ENCODE peak calls at places on chromosomes 5 and 9, in nine cellular contexts. One of them, this sample, is unnamed.

GRCh38 chr9:95572370-95573151 is 55.8 kb upstream of the PTCH1 start:
- DNase-seq in stimulated activated CD4-positive, alpha-beta T cell treated with anti-CD3 and anti-CD28 coated beads, Interleukin-2, amount 100 ng/mL, for 48 hours: no peak
- DNase-seq in GM12865: no peak
- DNase-seq in GDM1: no peak
- DNase-seq in tibial artery: peak; percentile 24
- DNase-seq in amniotic stem cell: no peak
- DNase-seq in GM13976: no peak
- DNase-seq in NCI-H524: no peak
- DNase-seq in M059J: no peak
- DNase-seq in this sample: no peak

GRCh38 chr5:121053055-121053985 is 589.2 kb downstream of the PRR16 start:
- DNase-seq in stimulated activated CD4-positive, alpha-beta T cell treated with anti-CD3 and anti-CD28 coated beads, Interleukin-2, amount 100 ng/mL, for 48 hours: no peak
- DNase-seq in GM12865: no peak
- DNase-seq in GDM1: no peak
- DNase-seq in tibial artery: no peak
- DNase-seq in amniotic stem cell: no peak
- DNase-seq in GM13976: no peak
- DNase-seq in NCI-H524: no peak
- DNase-seq in M059J: no peak
- DNase-seq in this sample: no peak

GRCh38 chr5:145908206-145908945 is 28.0 kb upstream of the SH3RF2 start:
- DNase-seq in stimulated activated CD4-positive, alpha-beta T cell treated with anti-CD3 and anti-CD28 coated beads, Interleukin-2, amount 100 ng/mL, for 48 hours: no peak
- DNase-seq in GM12865: no peak
- DNase-seq in GDM1: no peak
- DNase-seq in tibial artery: no peak
- DNase-seq in amniotic stem cell: no peak
- DNase-seq in GM13976: no peak
- DNase-seq in NCI-H524: no peak
- DNase-seq in M059J: peak; percentile 15
- DNase-seq in this sample: peak; percentile 35

GRCh38 chr5:96901384-96901783 is 25.1 kb downstream of the ERAP2 start:
- DNase-seq in stimulated activated CD4-positive, alpha-beta T cell treated with anti-CD3 and anti-CD28 coated beads, Interleukin-2, amount 100 ng/mL, for 48 hours: no peak
- DNase-seq in GM12865: peak; percentile 57
- DNase-seq in GDM1: no peak
- DNase-seq in tibial artery: no peak
- DNase-seq in amniotic stem cell: no peak
- DNase-seq in GM13976: no peak
- DNase-seq in NCI-H524: no peak
- DNase-seq in M059J: no peak
- DNase-seq in this sample: no peak

GRCh38 chr9:85215936-85216335 is 525.8 kb downstream of the AGTPBP1 start:
- DNase-seq in stimulated activated CD4-positive, alpha-beta T cell treated with anti-CD3 and anti-CD28 coated beads, Interleukin-2, amount 100 ng/mL, for 48 hours: no peak
- DNase-seq in GM12865: no peak
- DNase-seq in GDM1: no peak
- DNase-seq in tibial artery: no peak
- DNase-seq in amniotic stem cell: no peak
- DNase-seq in GM13976: no peak
- DNase-seq in NCI-H524: no peak
- DNase-seq in M059J: peak; percentile 17
- DNase-seq in this sample: no peak

GRCh38 chr5:177601126-177601525 is 1.2 kb downstream of the B4GALT7 start:
- DNase-seq in stimulated activated CD4-positive, alpha-beta T cell treated with anti-CD3 and anti-CD28 coated beads, Interleukin-2, amount 100 ng/mL, for 48 hours: no peak
- DNase-seq in GM12865: no peak
- DNase-seq in GDM1: no peak
- DNase-seq in tibial artery: no peak
- DNase-seq in amniotic stem cell: no peak
- DNase-seq in GM13976: no peak
- DNase-seq in NCI-H524: no peak
- DNase-seq in M059J: no peak
- DNase-seq in this sample: no peak

GRCh38 chr9:14413811-14414210 is 99.9 kb upstream of the NFIB start:
- DNase-seq in stimulated activated CD4-positive, alpha-beta T cell treated with anti-CD3 and anti-CD28 coated beads, Interleukin-2, amount 100 ng/mL, for 48 hours: no peak
- DNase-seq in GM12865: no peak
- DNase-seq in GDM1: no peak
- DNase-seq in tibial artery: no peak
- DNase-seq in amniotic stem cell: no peak
- DNase-seq in GM13976: no peak
- DNase-seq in NCI-H524: no peak
- DNase-seq in M059J: no peak
- DNase-seq in this sample: no peak

GRCh38 chr9:98539954-98540353 is 168.8 kb downstream of the GABBR2 start:
- DNase-seq in stimulated activated CD4-positive, alpha-beta T cell treated with anti-CD3 and anti-CD28 coated beads, Interleukin-2, amount 100 ng/mL, for 48 hours: no peak
- DNase-seq in GM12865: no peak
- DNase-seq in GDM1: no peak
- DNase-seq in tibial artery: no peak
- DNase-seq in amniotic stem cell: no peak
- DNase-seq in GM13976: no peak
- DNase-seq in NCI-H524: no peak
- DNase-seq in M059J: peak; percentile 81
- DNase-seq in this sample: peak; percentile 58

GRCh38 chr5:3195991-3196390 is 399.6 kb upstream of the IRX1 start:
- DNase-seq in stimulated activated CD4-positive, alpha-beta T cell treated with anti-CD3 and anti-CD28 coated beads, Interleukin-2, amount 100 ng/mL, for 48 hours: no peak
- DNase-seq in GM12865: no peak
- DNase-seq in GDM1: no peak
- DNase-seq in tibial artery: no peak
- DNase-seq in amniotic stem cell: no peak
- DNase-seq in GM13976: no peak
- DNase-seq in NCI-H524: peak; percentile 13
- DNase-seq in M059J: no peak
- DNase-seq in this sample: no peak

GRCh38 chr5:145903113-145903512 is 30.3 kb upstream of the GRXCR2 start:
- DNase-seq in stimulated activated CD4-positive, alpha-beta T cell treated with anti-CD3 and anti-CD28 coated beads, Interleukin-2, amount 100 ng/mL, for 48 hours: no peak
- DNase-seq in GM12865: no peak
- DNase-seq in GDM1: no peak
- DNase-seq in tibial artery: no peak
- DNase-seq in amniotic stem cell: no peak
- DNase-seq in GM13976: no peak
- DNase-seq in NCI-H524: no peak
- DNase-seq in M059J: peak; percentile 7
- DNase-seq in this sample: peak; percentile 44

GRCh38 chr5:169374761-169375160 is 73.8 kb upstream of the SLIT3 start:
- DNase-seq in stimulated activated CD4-positive, alpha-beta T cell treated with anti-CD3 and anti-CD28 coated beads, Interleukin-2, amount 100 ng/mL, for 48 hours: no peak
- DNase-seq in GM12865: no peak
- DNase-seq in GDM1: no peak
- DNase-seq in tibial artery: no peak
- DNase-seq in amniotic stem cell: no peak
- DNase-seq in GM13976: no peak
- DNase-seq in NCI-H524: no peak
- DNase-seq in M059J: peak; percentile 82
- DNase-seq in this sample: peak; percentile 43

GRCh38 chr9:68749579-68750159 is 44.6 kb downstream of the PIP5K1B start:
- DNase-seq in stimulated activated CD4-positive, alpha-beta T cell treated with anti-CD3 and anti-CD28 coated beads, Interleukin-2, amount 100 ng/mL, for 48 hours: no peak
- DNase-seq in GM12865: no peak
- DNase-seq in GDM1: no peak
- DNase-seq in tibial artery: no peak
- DNase-seq in amniotic stem cell: no peak
- DNase-seq in GM13976: no peak
- DNase-seq in NCI-H524: no peak
- DNase-seq in M059J: no peak
- DNase-seq in this sample: no peak

GRCh38 chr5:86463339-86463738 is 154.4 kb upstream of the COX7C start:
- DNase-seq in stimulated activated CD4-positive, alpha-beta T cell treated with anti-CD3 and anti-CD28 coated beads, Interleukin-2, amount 100 ng/mL, for 48 hours: no peak
- DNase-seq in GM12865: no peak
- DNase-seq in GDM1: no peak
- DNase-seq in tibial artery: no peak
- DNase-seq in amniotic stem cell: no peak
- DNase-seq in GM13976: no peak
- DNase-seq in NCI-H524: peak; percentile 10
- DNase-seq in M059J: no peak
- DNase-seq in this sample: no peak

GRCh38 chr9:129289883-129290282 is 111.8 kb upstream of the IER5L start:
- DNase-seq in stimulated activated CD4-positive, alpha-beta T cell treated with anti-CD3 and anti-CD28 coated beads, Interleukin-2, amount 100 ng/mL, for 48 hours: no peak
- DNase-seq in GM12865: no peak
- DNase-seq in GDM1: no peak
- DNase-seq in tibial artery: no peak
- DNase-seq in amniotic stem cell: no peak
- DNase-seq in GM13976: no peak
- DNase-seq in NCI-H524: no peak
- DNase-seq in M059J: no peak
- DNase-seq in this sample: no peak

GRCh38 chr5:13278148-13278547 is 666.3 kb downstream of the DNAH5 start:
- DNase-seq in stimulated activated CD4-positive, alpha-beta T cell treated with anti-CD3 and anti-CD28 coated beads, Interleukin-2, amount 100 ng/mL, for 48 hours: no peak
- DNase-seq in GM12865: no peak
- DNase-seq in GDM1: no peak
- DNase-seq in tibial artery: no peak
- DNase-seq in amniotic stem cell: no peak
- DNase-seq in GM13976: no peak
- DNase-seq in NCI-H524: no peak
- DNase-seq in M059J: no peak
- DNase-seq in this sample: peak; percentile 32

GRCh38 chr5:135589152-135589551 is 10.4 kb upstream of the CXCL14 start:
- DNase-seq in stimulated activated CD4-positive, alpha-beta T cell treated with anti-CD3 and anti-CD28 coated beads, Interleukin-2, amount 100 ng/mL, for 48 hours: no peak
- DNase-seq in GM12865: no peak
- DNase-seq in GDM1: no peak
- DNase-seq in tibial artery: no peak
- DNase-seq in amniotic stem cell: no peak
- DNase-seq in GM13976: no peak
- DNase-seq in NCI-H524: no peak
- DNase-seq in M059J: no peak
- DNase-seq in this sample: no peak

GRCh38 chr9:468766-469496 is 254.3 kb downstream of the DOCK8 start:
- DNase-seq in stimulated activated CD4-positive, alpha-beta T cell treated with anti-CD3 and anti-CD28 coated beads, Interleukin-2, amount 100 ng/mL, for 48 hours: no peak
- DNase-seq in GM12865: peak; percentile 25
- DNase-seq in GDM1: no peak
- DNase-seq in tibial artery: no peak
- DNase-seq in amniotic stem cell: no peak
- DNase-seq in GM13976: peak; percentile 48
- DNase-seq in NCI-H524: no peak
- DNase-seq in M059J: peak; percentile 22
- DNase-seq in this sample: no peak

GRCh38 chr9:89731262-89731980 is 126.6 kb downstream of the GADD45G start:
- DNase-seq in stimulated activated CD4-positive, alpha-beta T cell treated with anti-CD3 and anti-CD28 coated beads, Interleukin-2, amount 100 ng/mL, for 48 hours: no peak
- DNase-seq in GM12865: no peak
- DNase-seq in GDM1: no peak
- DNase-seq in tibial artery: no peak
- DNase-seq in amniotic stem cell: no peak
- DNase-seq in GM13976: no peak
- DNase-seq in NCI-H524: no peak
- DNase-seq in M059J: no peak
- DNase-seq in this sample: no peak

GRCh38 chr9:95626885-95627558 is 110.3 kb upstream of the PTCH1 start:
- DNase-seq in stimulated activated CD4-positive, alpha-beta T cell treated with anti-CD3 and anti-CD28 coated beads, Interleukin-2, amount 100 ng/mL, for 48 hours: peak; percentile 37
- DNase-seq in GM12865: peak; percentile 14
- DNase-seq in GDM1: no peak
- DNase-seq in tibial artery: peak; percentile 57
- DNase-seq in amniotic stem cell: no peak
- DNase-seq in GM13976: no peak
- DNase-seq in NCI-H524: no peak
- DNase-seq in M059J: peak; percentile 64
- DNase-seq in this sample: peak; percentile 30

This sample was measured in ELR.